ENCODE peak calls at places on chromosomes 5 and 9, in four cellular contexts. T, W, K and O are unnamed samples.

GRCh38 chr5:177600458-177601018 is 606 bp downstream of the B4GALT7 start:
- DNase-seq in T (no peak), W (peak), K (no peak), O (no peak)

GRCh38 chr9:136141716-136142415 is 23.2 kb upstream of the TMEM250 start:
- DNase-seq in T (no peak), W (no peak), K (no peak), O (no peak)

GRCh38 chr9:131180454-131180853 is 55.1 kb downstream of the NUP214 start:
- DNase-seq in T (peak), W (peak), K (no peak), O (no peak)

GRCh38 chr5:8458038-8458383 is 589.1 kb downstream of the MTRR start:
- DNase-seq in T (peak), W (peak), K (no peak), O (no peak)

GRCh38 chr5:14723648-14724231 is 59.2 kb downstream of the OTULIN start:
- DNase-seq in T (no peak), W (no peak), K (no peak), O (no peak)

GRCh38 chr9:124859803-124860581 is 1.8 kb downstream of the RPL35 start:
- DNase-seq in T (no peak), W (no peak), K (no peak), O (no peak)

GRCh38 chr5:113425909-113426308 is 8.9 kb downstream of the TSSK1B start:
- DNase-seq in T (no peak), W (no peak), K (no peak), O (no peak)

GRCh38 chr9:97059661-97060060 is 20.7 kb upstream of the CTSV start:
- DNase-seq in T (no peak), W (no peak), K (no peak), O (no peak)

GRCh38 chr5:56012281-56012963 is 17.7 kb upstream of the IL6ST start:
- DNase-seq in T (no peak), W (peak), K (no peak), O (no peak)

GRCh38 chr5:143002459-143003327 is 232.5 kb downstream of the ARHGAP26 start:
- DNase-seq in T (peak), W (peak), K (no peak), O (no peak)

GRCh38 chr9:17802249-17802857 is 223.5 kb downstream of the SH3GL2 start:
- DNase-seq in T (no peak), W (peak), K (no peak), O (peak)

GRCh38 chr9:7368410-7369292 is 430.9 kb downstream of the DMAC1 start:
- DNase-seq in T (no peak), W (no peak), K (no peak), O (no peak)

GRCh38 chr9:132584616-132585560 is 2.5 kb downstream of the BARHL1 start:
- DNase-seq in T (no peak), W (no peak), K (no peak), O (no peak)

GRCh38 chr5:87121315-87122170 is 146.1 kb upstream of the RASA1 start:
- DNase-seq in T (no peak), W (peak), K (no peak), O (no peak)

GRCh38 chr5:170419666-170420065 is 30.5 kb upstream of the KCNMB1 start:
- DNase-seq in T (no peak), W (no peak), K (no peak), O (no peak)

GRCh38 chr9:109213300-109214121 is 46.5 kb upstream of the FRRS1L start:
- DNase-seq in T (no peak), W (no peak), K (no peak), O (peak)

GRCh38 chr9:135075234-135076142 is 12.0 kb upstream of the OLFM1 start:
- DNase-seq in T (no peak), W (no peak), K (peak), O (no peak)

GRCh38 chr9:106921341-106921899 is 58.5 kb downstream of the ZNF462 start:
- DNase-seq in T (peak), W (peak), K (peak), O (peak)

GRCh38 chr5:32866138-32866537 is 155.0 kb downstream of the NPR3 start:
- DNase-seq in T (no peak), W (no peak), K (no peak), O (no peak)